ENCODE peak calls at places on chromosomes 3 and 15, in six cellular contexts. M, W, B, R, K and Q are unnamed samples.

GRCh38 chr3:71245052-71245488 is 338.5 kb downstream of the FOXP1 start:
- DNase-seq in M (peak), B (no peak), W (no peak), K (peak), R (peak), Q (peak)

GRCh38 chr3:141401584-141402475 is 33.5 kb downstream of the ZBTB38 start:
- DNase-seq in K (no peak), B (no peak), W (no peak), R (no peak), M (peak), Q (no peak)

GRCh38 chr3:172635588-172635987 is 75.3 kb downstream of the NCEH1 start:
- DNase-seq in W (peak), R (no peak), K (peak), M (no peak), B (peak), Q (no peak)

GRCh38 chr3:119950666-119951325 is 143.5 kb downstream of the GSK3B start:
- DNase-seq in K (no peak), R (no peak), B (no peak), M (no peak), W (no peak), Q (no peak)

GRCh38 chr15:64851503-64851840 is 9.8 kb downstream of the PLEKHO2 start:
- DNase-seq in B (no peak), W (no peak), K (no peak), R (peak), M (peak), Q (peak)

GRCh38 chr3:164608554-164609276 is 469.6 kb downstream of the SI start:
- DNase-seq in M (no peak), R (no peak), K (no peak), B (no peak), W (no peak), Q (no peak)

GRCh38 chr3:106809633-106810460 is 567.4 kb upstream of the CCDC54 start:
- DNase-seq in K (no peak), M (no peak), W (no peak), B (no peak), R (peak), Q (peak)

GRCh38 chr3:71217640-71218222 is 365.8 kb downstream of the FOXP1 start:
- DNase-seq in K (no peak), R (no peak), M (peak), B (no peak), W (no peak), Q (no peak)

GRCh38 chr3:14412831-14413380 is 10.5 kb downstream of the SLC6A6 start:
- DNase-seq in K (no peak), W (no peak), M (peak), B (no peak), R (no peak), Q (peak)

GRCh38 chr15:29822100-29822684 is at the start of gene TJP1:
- DNase-seq in B (peak), W (no peak), M (peak), K (peak), R (peak), Q (peak)

GRCh38 chr3:143970773-143971366 is 753 bp upstream of the DIPK2A start:
- DNase-seq in R (no peak), W (no peak), B (peak), M (peak), K (peak), Q (peak)

GRCh38 chr3:13647314-13648059 is 98.6 kb downstream of the FBLN2 start:
- DNase-seq in K (peak), B (peak), W (no peak), M (no peak), R (no peak), Q (no peak)

GRCh38 chr3:32257641-32258438 is 19.4 kb downstream of the CMTM8 start:
- DNase-seq in B (no peak), R (no peak), W (no peak), K (peak), M (no peak), Q (no peak)

GRCh38 chr3:77348244-77348855 is 308.5 kb downstream of the ROBO2 start:
- DNase-seq in M (peak), W (no peak), R (peak), B (no peak), K (peak), Q (peak)

GRCh38 chr15:41876007-41876406 is 17.8 kb downstream of the SPTBN5 start:
- DNase-seq in W (no peak), B (no peak), M (no peak), K (no peak), R (no peak), Q (no peak)

GRCh38 chr3:62875103-62876002 is at the start of gene CADPS:
- DNase-seq in B (no peak), W (no peak), R (no peak), K (no peak), M (peak), Q (no peak)

GRCh38 chr15:88704791-88705768 is 66.3 kb downstream of the ISG20 start:
- DNase-seq in K (no peak), M (peak), W (no peak), B (no peak), R (peak), Q (peak)
- H3K4me3 ChIP-seq in K (peak), M (peak), W (no peak), B (peak), R (peak), Q (peak)

DNA sequence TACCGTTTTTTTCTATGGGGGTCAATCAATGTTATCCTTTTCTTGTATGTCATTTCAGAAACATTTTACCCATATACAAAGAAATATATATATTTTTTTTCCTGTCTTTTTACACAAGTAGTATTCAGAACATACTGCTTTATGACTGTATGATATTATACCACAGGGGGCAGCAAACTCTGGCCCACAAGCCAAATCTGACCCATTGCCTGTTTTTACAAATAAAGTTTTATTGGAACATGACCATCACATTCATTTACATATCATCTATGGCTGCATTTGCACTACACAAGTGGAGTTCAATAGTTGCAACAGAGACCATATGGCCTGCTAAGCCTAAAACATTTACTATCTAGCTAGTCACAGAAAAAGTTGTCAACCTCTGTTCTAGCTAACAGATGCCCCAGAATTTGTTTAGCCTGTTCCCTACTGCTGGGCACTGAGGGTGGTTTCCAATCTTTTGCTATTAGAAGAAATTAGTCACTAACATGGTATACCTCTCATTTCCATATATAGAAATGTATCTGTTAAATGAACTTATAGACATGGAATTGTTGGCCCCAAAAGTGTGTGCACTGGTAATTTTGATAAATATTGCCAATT is 57.7 kb downstream of the BFSP2 start:
- DNase-seq in B (no peak), W (no peak), K (peak), R (peak), M (no peak), Q (no peak)
- TF ChIP-seq CTCF in B (peak), W (peak), K (no peak), R (peak), M (no peak), Q (peak)

GRCh38 chr15:31339558-31339895 is 12.9 kb downstream of the KLF13 start:
- DNase-seq in B (peak), W (no peak), K (no peak), M (no peak), R (no peak), Q (no peak)
- H3K4me3 ChIP-seq in B (no peak), W (no peak), K (no peak), M (no peak), R (no peak), Q (no peak)

GRCh38 chr15:89442671-89443307 is 53.6 kb downstream of the RHCG start:
- DNase-seq in B (no peak), W (no peak), K (peak), R (peak), M (peak), Q (peak)
- TF ChIP-seq CTCF in B (peak), W (peak), K (peak), R (peak), M (peak), Q (peak)

GRCh38 chr3:128488636-128488994 is 4.4 kb downstream of the GATA2 start:
- DNase-seq in K (no peak), R (no peak), B (no peak), M (no peak), W (no peak), Q (no peak)

GRCh38 chr3:128486157-128486691 is 6.8 kb downstream of the GATA2 start:
- DNase-seq in M (no peak), W (no peak), B (no peak), R (no peak), K (no peak), Q (no peak)

GRCh38 chr3:128487813-128488635 is 5.0 kb downstream of the GATA2 start:
- DNase-seq in W (no peak), M (peak), K (peak), R (peak), B (peak), Q (peak)

GRCh38 chr3:128486692-128487537 is 6.1 kb downstream of the GATA2 start:
- DNase-seq in M (peak), K (no peak), W (no peak), R (peak), B (peak), Q (peak)

GRCh38 chr3:128487538-128487812 is 5.5 kb downstream of the GATA2 start:
- DNase-seq in M (no peak), B (no peak), K (no peak), W (no peak), R (no peak), Q (no peak)
- H3K4me3 ChIP-seq in M (peak), B (peak), K (no peak), W (no peak), R (peak), Q (peak)

DNA sequence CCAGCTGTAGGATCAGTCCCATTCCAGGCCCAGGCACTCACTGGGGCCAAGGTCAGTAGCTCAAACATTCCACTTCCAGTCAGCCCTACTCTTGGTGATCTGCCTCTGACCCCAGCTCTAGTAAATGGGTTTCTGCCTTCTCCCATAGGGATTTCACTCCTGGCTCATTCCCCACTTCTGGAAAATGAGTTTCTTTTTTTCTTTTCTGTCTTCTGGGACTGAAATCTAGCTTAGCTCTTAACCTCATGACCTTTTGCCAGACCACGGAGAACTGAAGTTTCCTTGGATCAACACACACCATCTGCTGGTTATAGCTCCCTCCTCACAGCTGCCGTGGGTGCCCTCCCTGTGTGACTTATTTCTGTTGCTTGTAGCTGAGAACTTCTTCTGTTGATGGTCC is 21.3 kb downstream of the MME start:
- DNase-seq in R (peak), W (no peak), M (no peak), B (no peak), K (no peak), Q (peak)
- TF ChIP-seq CTCF in R (no peak), W (no peak), M (no peak), B (no peak), K (no peak), Q (peak)

GRCh38 chr3:176561826-176562225 is 635.5 kb downstream of the TBL1XR1 start:
- DNase-seq in R (no peak), W (no peak), B (no peak), K (no peak), M (no peak), Q (no peak)

GRCh38 chr3:176568189-176568588 is 629.1 kb downstream of the TBL1XR1 start:
- DNase-seq in K (no peak), B (no peak), M (no peak), W (no peak), R (no peak), Q (no peak)

GRCh38 chr3:176562381-176562780 is 634.9 kb downstream of the TBL1XR1 start:
- DNase-seq in R (no peak), W (no peak), M (peak), K (no peak), B (no peak), Q (no peak)

GRCh38 chr3:176570992-176571391 is 626.3 kb downstream of the TBL1XR1 start:
- DNase-seq in K (no peak), W (no peak), R (no peak), M (no peak), B (no peak), Q (no peak)

GRCh38 chr3:176566757-176567156 is 630.5 kb downstream of the TBL1XR1 start:
- DNase-seq in K (no peak), M (no peak), B (no peak), R (no peak), W (no peak), Q (no peak)
- H3K4me3 ChIP-seq in K (no peak), M (no peak), B (no peak), R (no peak), W (no peak), Q (no peak)